ENCODE peak calls at places on chromosomes 2 and 18, in seven cellular contexts. N is brain microvascular endothelial cell, X is breast epithelium, S is mesendoderm, V is cardiac muscle cell, U is iPS DF 6.9, A is DND-41. H is an unnamed sample.

GRCh38 chr18:9804517-9805104 is 81.2 kb upstream of the TXNDC2 start:
- DNase-seq in U (no peak), X (no peak), A (no peak), N (no peak), S (no peak), V (no peak), H (no peak)

GRCh38 chr2:58620896-58621295 is 379.8 kb upstream of the FANCL start:
- DNase-seq in U (no peak), N (peak; percentile 28), S (no peak), X (no peak), V (no peak), A (no peak), H (no peak)

GRCh38 chr2:237500681-237501424 is 13.8 kb downstream of the MLPH start:
- DNase-seq in A (no peak), U (no peak), N (peak; percentile 100), V (no peak), X (no peak), S (peak; percentile 96), H (no peak)

GRCh38 chr2:96764253-96764637 is 3.5 kb downstream of the CNNM4 start:
- DNase-seq in S (peak; percentile 57), U (no peak), A (no peak), X (peak; percentile 38), N (no peak), V (peak; percentile 32), H (no peak)

GRCh38 chr18:77093584-77093983 is 39.0 kb downstream of the MBP start:
- DNase-seq in S (no peak), N (no peak), X (no peak), V (no peak), U (no peak), A (no peak), H (no peak)

GRCh38 chr2:74822771-74823283 is 11.1 kb upstream of the HK2 start:
- DNase-seq in X (no peak), V (no peak), S (peak; percentile 76), A (no peak), N (no peak), U (no peak), H (no peak)

GRCh38 chr2:158489366-158490112 is 32.8 kb downstream of the PKP4 start:
- DNase-seq in S (peak; percentile 67), U (no peak), V (no peak), A (no peak), X (no peak), N (no peak), H (no peak)

GRCh38 chr2:138395565-138396306 is 105.8 kb upstream of the SPOPL start:
- DNase-seq in X (peak; percentile 47), U (no peak), V (no peak), A (no peak), S (no peak), N (peak; percentile 40), H (no peak)

GRCh38 chr2:46438102-46438501 is 41.3 kb upstream of the TMEM247 start:
- DNase-seq in N (no peak), X (no peak), A (no peak), S (no peak), V (no peak), U (no peak), H (no peak)

GRCh38 chr2:44671896-44672295 is 269.6 kb upstream of the SIX3 start:
- DNase-seq in A (no peak), N (no peak), X (no peak), U (no peak), S (no peak), V (no peak), H (no peak)

GRCh38 chr18:28366667-28367066 is 189.7 kb upstream of the CDH2 start:
- DNase-seq in X (no peak), S (no peak), A (no peak), U (no peak), N (no peak), V (no peak), H (no peak)

GRCh38 chr2:207166349-207167128 is 791 bp upstream of the KLF7 start:
- DNase-seq in V (peak; percentile 87), N (peak; percentile 77), U (no peak), X (peak; percentile 71), A (peak; percentile 67), S (peak; percentile 92), H (peak; percentile 12)

GRCh38 chr18:7117390-7118355 is at the start of gene LAMA1:
- DNase-seq in S (peak; percentile 83), U (peak; percentile 27), X (no peak), N (no peak), A (no peak), V (peak; percentile 89), H (no peak)

GRCh38 chr2:102514061-102514785 is 41.2 kb downstream of the SLC9A4 start:
- DNase-seq in U (no peak), S (peak; percentile 89), A (no peak), N (peak; percentile 95), V (no peak), X (no peak), H (peak; percentile 9)

GRCh38 chr18:29083545-29083944 is 906.6 kb upstream of the CDH2 start:
- DNase-seq in N (no peak), S (peak; percentile 45), U (no peak), V (no peak), X (no peak), A (no peak), H (no peak)

GRCh38 chr2:218259099-218259921 is 1.5 kb upstream of the GPBAR1 start:
- DNase-seq in S (peak; percentile 40), V (peak; percentile 75), U (no peak), A (no peak), X (no peak), N (peak; percentile 81), H (no peak)

GRCh38 chr2:69770193-69770702 is 28.3 kb downstream of the ANXA4 start:
- DNase-seq in N (peak; percentile 78), A (no peak), U (no peak), S (peak; percentile 44), X (no peak), V (no peak), H (no peak)

GRCh38 chr2:126679314-126679713 is 23.4 kb downstream of the GYPC start:
- DNase-seq in U (no peak), N (no peak), V (no peak), S (no peak), A (no peak), X (no peak), H (no peak)

GRCh38 chr2:69514406-69514805 is 77.2 kb upstream of the NFU1 start:
- DNase-seq in X (no peak), S (peak; percentile 79), A (no peak), V (no peak), N (peak; percentile 87), U (no peak), H (no peak)

GRCh38 chr2:85875613-85876012 is 13.2 kb downstream of the ST3GAL5 start:
- DNase-seq in S (no peak), X (no peak), N (no peak), V (no peak), A (no peak), U (no peak), H (no peak)

GRCh38 chr2:21268197-21268870 is 144.6 kb downstream of the TDRD15 start:
- DNase-seq in X (no peak), S (no peak), V (no peak), N (no peak), U (no peak), A (no peak), H (no peak)

GRCh38 chr18:13545514-13545913 is 180.8 kb downstream of the FAM210A start:
- DNase-seq in V (no peak), X (no peak), A (no peak), N (no peak), U (no peak), S (no peak), H (no peak)

GRCh38 chr18:13545955-13546354 is 180.4 kb downstream of the FAM210A start:
- DNase-seq in X (no peak), S (no peak), A (no peak), V (no peak), U (no peak), N (no peak), H (no peak)

GRCh38 chr18:13543811-13544732 is 182.3 kb downstream of the FAM210A start:
- DNase-seq in U (no peak), V (no peak), A (no peak), S (peak; percentile 30), X (no peak), N (no peak), H (no peak)

GRCh38 chr18:13543144-13543543 is 183.2 kb downstream of the FAM210A start:
- DNase-seq in X (no peak), U (no peak), N (no peak), A (no peak), S (no peak), V (no peak), H (no peak)

GRCh38 chr18:13544953-13545352 is 181.4 kb downstream of the FAM210A start:
- DNase-seq in N (no peak), U (no peak), X (no peak), V (no peak), A (no peak), S (no peak), H (no peak)
- H3K27ac ChIP-seq in N (no peak overlapping the region), U (no peak overlapping the region), X (no peak overlapping the region), V (no peak overlapping the region), A (no peak overlapping the region), S (no peak overlapping the region), H (no peak overlapping the region)

GRCh38 chr2:120374821-120375220 is 28.9 kb downstream of the INHBB start:
- DNase-seq in S (no peak), U (no peak), A (no peak), N (no peak), V (no peak), X (no peak), H (no peak)

GRCh38 chr2:120375251-120376020 is 29.5 kb downstream of the INHBB start:
- DNase-seq in N (no peak), X (no peak), S (no peak), U (no peak), A (no peak), V (no peak), H (no peak)

GRCh38 chr2:120371969-120372625 is 26.2 kb downstream of the INHBB start:
- DNase-seq in U (no peak), N (no peak), V (no peak), A (no peak), X (no peak), S (no peak), H (no peak)

GRCh38 chr2:120372816-120373215 is 26.9 kb downstream of the INHBB start:
- DNase-seq in U (no peak), N (no peak), X (no peak), S (no peak), V (no peak), A (no peak), H (no peak)

GRCh38 chr2:120373424-120373823 is 27.5 kb downstream of the INHBB start:
- DNase-seq in V (no peak), S (no peak), N (no peak), A (no peak), X (no peak), U (peak; percentile 68), H (no peak)
- H3K27ac ChIP-seq in V (no peak overlapping the region), S (no peak overlapping the region), N (no peak overlapping the region), A (no peak overlapping the region), X (no peak overlapping the region), U (no peak overlapping the region), H (no peak overlapping the region)

GRCh38 chr18:22174341-22175148 is 5.2 kb downstream of the GATA6 start:
- DNase-seq in A (no peak), U (no peak), N (no peak), S (no peak), V (peak; percentile 48), X (no peak), H (no peak)
- H3K27ac ChIP-seq in A (no peak overlapping the region), U (no peak overlapping the region), N (peak overlapping the region; percentile 87), S (no peak overlapping the region), V (peak overlapping the region; percentile 99), X (no peak overlapping the region), H (peak overlapping the region; percentile 95)

DNA sequence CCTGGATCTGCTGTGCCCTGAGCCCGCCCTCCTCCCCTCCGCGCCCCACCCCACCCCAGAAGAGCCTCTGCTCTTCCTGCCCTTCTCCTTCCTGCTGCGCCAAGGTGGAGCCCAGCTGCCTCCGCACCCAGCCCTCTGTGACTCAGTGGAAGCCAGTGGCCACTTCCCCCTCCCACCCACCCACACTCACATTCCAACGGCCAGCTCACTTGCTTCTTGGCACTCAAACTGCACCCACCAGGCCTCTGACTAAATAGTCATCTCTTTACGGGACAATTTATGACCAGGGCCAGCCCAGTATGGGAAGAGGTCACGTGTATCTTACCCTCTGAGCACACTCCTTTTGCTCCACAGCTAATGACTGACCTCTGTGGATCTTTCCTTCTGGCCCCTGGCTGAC is 150.4 kb upstream of the SLC1A4 start:
- DNase-seq in U (no peak), V (no peak), X (no peak), N (peak; percentile 78), A (no peak), S (no peak), H (peak; percentile 30)
- H3K27ac ChIP-seq in U (no peak overlapping the region), V (no peak overlapping the region), X (peak overlapping the region; percentile 12), N (no peak overlapping the region), A (no peak overlapping the region), S (no peak overlapping the region), H (no peak overlapping the region)

H was measured in thoracic aorta.